ENCODE peak calls at places on chromosomes 12 and 14, in seven cellular contexts. S is kidney, N is IMR-90, E is fibroblast of the aortic adventitia, J is SK-N-SH, I is choroid plexus epithelial cell, R is pancreas. G is an unnamed sample.
A peak's percentile ranks its signal among the peaks of the same experiment; 100 is the strongest.

GRCh38 chr14:105927094-105927475 is 400.7 kb downstream of the TMEM121 start:
- DNase-seq in R (no peak), J (no peak), S (peak; percentile 56), E (no peak), I (no peak), N (no peak), G (no peak)

GRCh38 chr12:22740656-22741350 is 115.8 kb downstream of the ETNK1 start:
- DNase-seq in R (no peak), E (no peak), S (no peak), J (no peak), I (no peak), N (no peak), G (no peak)

GRCh38 chr12:65608319-65608916 is 215.9 kb upstream of the HMGA2 start:
- DNase-seq in R (no peak), J (no peak), N (peak; percentile 47), E (no peak), I (peak; percentile 64), S (no peak), G (no peak)

GRCh38 chr12:131831021-131831571 is 2.9 kb downstream of the MMP17 start:
- DNase-seq in I (no peak), E (peak; percentile 13), S (no peak), R (no peak), N (no peak), J (no peak), G (no peak)

GRCh38 chr12:54173066-54173726 is 15.6 kb downstream of the SMUG1 start:
- DNase-seq in N (no peak), R (no peak), J (peak; percentile 85), I (peak; percentile 15), E (peak; percentile 20), S (peak; percentile 78), G (no peak)

GRCh38 chr14:55438066-55438683 is 2.2 kb downstream of the TBPL2 start:
- DNase-seq in S (no peak), E (peak; percentile 82), I (peak; percentile 88), R (no peak), N (peak; percentile 73), J (peak; percentile 62), G (no peak)

GRCh38 chr12:132190012-132190755 is 45.9 kb downstream of the NOC4L start:
- DNase-seq in I (no peak), R (no peak), J (no peak), S (no peak), N (no peak), E (no peak), G (no peak)

GRCh38 chr14:90897022-90897421 is 80.8 kb upstream of the TTC7B start:
- DNase-seq in S (no peak), I (no peak), E (no peak), J (no peak), N (no peak), R (no peak), G (no peak)

GRCh38 chr14:102370305-102370809 is 7.6 kb downstream of the TECPR2 start:
- DNase-seq in E (no peak), N (peak; percentile 13), S (no peak), I (no peak), R (no peak), J (no peak), G (no peak)

GRCh38 chr14:57057803-57058202 is 210.9 kb downstream of the EXOC5 start:
- DNase-seq in E (no peak), S (no peak), I (no peak), N (no peak), J (no peak), R (peak; percentile 90), G (no peak)

GRCh38 chr12:112998997-112999767 is 20.9 kb downstream of the OAS2 start:
- DNase-seq in I (no peak), N (no peak), S (no peak), R (no peak), J (no peak), E (no peak), G (no peak)

GRCh38 chr12:91023326-91024004 is 18.7 kb upstream of the EPYC start:
- DNase-seq in J (no peak), S (no peak), N (peak; percentile 90), I (peak; percentile 91), E (peak; percentile 63), R (no peak), G (peak; percentile 75)

GRCh38 chr12:61647566-61647965 is 612.6 kb upstream of the USP15 start:
- DNase-seq in E (no peak), S (no peak), J (no peak), R (no peak), N (no peak), I (no peak), G (no peak)

GRCh38 chr12:130920711-130921381 is 32.9 kb upstream of the ADGRD1 start:
- DNase-seq in I (peak; percentile 54), E (peak; percentile 97), R (no peak), J (no peak), S (no peak), N (peak; percentile 59), G (no peak)

GRCh38 chr12:414841-415240 is 13.4 kb downstream of the CCDC77 start:
- DNase-seq in S (no peak), J (peak; percentile 41), N (no peak), R (no peak), I (no peak), E (no peak), G (no peak)

GRCh38 chr12:52798671-52799497 is 3.0 kb upstream of the KRT3 start:
- DNase-seq in N (peak; percentile 9), J (no peak), S (no peak), I (peak; percentile 30), R (no peak), E (no peak), G (no peak)

GRCh38 chr12:46930101-46930500 is 104.3 kb upstream of the SLC38A4 start:
- DNase-seq in R (no peak), S (no peak), N (no peak), J (no peak), E (no peak), I (no peak), G (no peak)

GRCh38 chr14:104677506-104678332 is 11.7 kb upstream of the INF2 start:
- DNase-seq in R (peak; percentile 61), J (no peak), N (peak; percentile 81), I (peak; percentile 74), E (peak; percentile 71), S (peak; percentile 93), G (no peak)

GRCh38 chr14:71720978-71721624 is 211.1 kb upstream of the RGS6 start:
- DNase-seq in J (peak; percentile 32), S (no peak), N (peak; percentile 85), R (no peak), E (peak; percentile 89), I (peak; percentile 94), G (no peak)

GRCh38 chr14:74599201-74599809 is 12.7 kb downstream of the LTBP2 start:
- DNase-seq in E (peak; percentile 64), I (peak; percentile 67), J (no peak), S (no peak), N (peak; percentile 73), R (no peak), G (no peak)

GRCh38 chr14:89040438-89041244 is 216.2 kb downstream of the TTC8 start:
- DNase-seq in J (peak; percentile 83), N (peak; percentile 86), R (peak; percentile 90), S (peak; percentile 94), I (peak; percentile 92), E (peak; percentile 94), G (peak; percentile 54)
- H3K4me3 ChIP-seq in J (peak overlapping the region; percentile 48), N (peak overlapping the region; percentile 38), R (no peak overlapping the region), S (peak overlapping the region; percentile 73), I (peak overlapping the region; percentile 56), E (peak overlapping the region; percentile 62), G (peak overlapping the region; percentile 58)

GRCh38 chr12:4355843-4356327 is 23.6 kb downstream of the FGF23 start:
- DNase-seq in N (peak; percentile 8), S (no peak), E (peak; percentile 11), R (no peak), J (peak; percentile 39), I (peak; percentile 40), G (no peak)
- TF ChIP-seq CTCF in N (peak; percentile 41), S (no peak), E (peak; percentile 35), R (no peak), J (peak; percentile 55), I (peak; percentile 65), G (peak; percentile 30)

DNA sequence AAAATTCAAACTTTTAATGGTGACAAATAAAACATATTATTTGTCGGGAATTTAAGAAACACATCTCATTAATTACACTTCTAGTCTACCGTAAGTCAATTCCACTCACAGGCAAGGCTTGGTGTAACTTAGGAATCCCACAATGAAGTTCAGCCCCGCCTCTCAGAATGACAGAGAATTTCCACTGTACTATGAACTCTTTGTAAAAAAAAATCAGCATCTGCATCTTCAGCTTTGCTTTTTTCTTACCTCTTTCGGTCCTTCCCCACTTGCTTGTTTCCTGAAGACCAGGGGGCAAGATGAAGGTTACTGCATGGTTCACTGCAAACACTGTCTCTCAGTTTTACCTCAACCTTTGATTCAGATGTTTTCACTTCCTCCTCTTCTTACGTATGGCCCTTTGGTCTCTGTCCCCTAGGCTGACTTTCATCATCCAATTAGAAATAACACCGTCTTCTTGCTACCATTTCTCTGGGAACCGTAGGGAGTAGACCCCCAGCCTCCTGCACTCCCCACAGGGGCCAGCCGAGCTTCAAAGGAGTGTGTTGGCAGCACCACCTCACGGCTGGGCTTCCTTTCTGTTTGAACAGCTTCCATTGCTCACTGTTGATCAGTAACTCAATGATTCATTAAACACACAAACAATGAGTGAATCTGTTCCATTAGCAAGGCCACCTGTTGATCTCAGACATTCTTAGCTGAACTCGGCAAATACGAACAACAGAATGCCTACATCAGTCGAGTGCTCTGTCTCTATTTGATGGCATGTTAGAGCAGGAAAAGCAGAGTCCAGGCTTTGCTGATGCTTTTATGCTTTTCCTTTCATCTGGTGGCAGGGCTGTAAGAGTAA is 343.0 kb downstream of the BMP4 start:
- DNase-seq in I (peak; percentile 28), R (peak; percentile 54), N (peak; percentile 90), S (peak; percentile 67), E (no peak), J (no peak), G (no peak)
- H3K4me3 ChIP-seq in I (no peak overlapping the region), R (no peak overlapping the region), N (no peak overlapping the region), S (peak overlapping the region; percentile 49), E (no peak overlapping the region), J (no peak overlapping the region), G (no peak overlapping the region)

GRCh38 chr12:123960856-123961255 is 11.8 kb downstream of the CCDC92 start:
- DNase-seq in N (no peak), S (no peak), I (no peak), E (no peak), J (no peak), R (no peak), G (no peak)

GRCh38 chr12:123963829-123964228 is 8.8 kb downstream of the CCDC92 start:
- DNase-seq in J (no peak), I (no peak), N (no peak), R (no peak), S (no peak), E (no peak), G (no peak)

GRCh38 chr12:123960029-123960428 is 12.6 kb downstream of the CCDC92 start:
- DNase-seq in R (no peak), S (no peak), I (no peak), E (no peak), N (no peak), J (no peak), G (no peak)

GRCh38 chr12:123962530-123962929 is 10.1 kb downstream of the CCDC92 start:
- DNase-seq in E (no peak), J (no peak), R (no peak), N (no peak), S (no peak), I (peak; percentile 18), G (no peak)

DNA sequence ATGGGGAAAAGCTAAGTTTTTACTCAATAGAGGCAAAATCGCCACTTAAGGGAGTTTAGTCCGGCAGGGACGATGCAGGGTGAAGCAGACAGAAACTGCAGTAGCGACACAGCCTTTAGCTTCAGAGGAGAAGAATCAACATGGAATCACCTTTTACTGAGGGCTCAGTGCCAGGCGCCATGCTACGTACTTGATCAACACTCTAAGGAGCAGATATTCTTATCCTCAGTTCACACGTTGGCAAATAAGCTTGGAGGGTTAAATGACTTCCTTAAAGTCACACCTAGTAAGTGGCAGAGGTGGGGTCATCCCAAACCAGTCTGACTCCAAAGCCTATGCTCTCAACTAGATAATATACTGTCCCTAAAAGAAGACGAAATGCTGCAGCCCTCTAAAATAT is 11.0 kb downstream of the CCDC92 start:
- DNase-seq in N (no peak), J (no peak), S (peak; percentile 13), R (no peak), I (no peak), E (no peak), G (no peak)
- TF ChIP-seq CTCF in N (no peak), J (no peak), S (no peak), R (no peak), I (no peak), E (no peak), G (no peak)

G was measured in AG04449.